ENCODE peak calls at places on chromosomes 7 and 10, in eight cellular contexts. B, G, D, U, J, Y, R and L are unnamed samples.

GRCh38 chr7:88306590-88307048 is at the start of gene STEAP4:
- DNase-seq in B (peak), G (peak), D (no peak), U (no peak), J (peak), Y (peak), R (peak), L (peak)

GRCh38 chr7:52472006-52472405 is 563.4 kb upstream of the POM121L12 start:
- DNase-seq in B (no peak), G (no peak), D (no peak), U (no peak), J (no peak), Y (no peak), R (no peak), L (no peak)

GRCh38 chr7:114182837-114183236 is 231.8 kb upstream of the FOXP2 start:
- DNase-seq in B (peak), G (peak), D (no peak), U (no peak), J (peak), Y (no peak), R (no peak), L (no peak)

GRCh38 chr7:29406366-29406765 is 157.3 kb upstream of the PRR15 start:
- DNase-seq in B (no peak), G (no peak), D (no peak), U (no peak), J (no peak), Y (no peak), R (no peak), L (no peak)

GRCh38 chr10:110226926-110227641 is 19.7 kb downstream of the MXI1 start:
- DNase-seq in B (peak), G (peak), D (no peak), U (peak), J (peak), Y (peak), R (peak), L (no peak)

GRCh38 chr10:48453451-48454301 is 147.2 kb downstream of the MAPK8 start:
- DNase-seq in B (no peak), G (no peak), D (no peak), U (no peak), J (no peak), Y (no peak), R (no peak), L (no peak)

GRCh38 chr10:64586930-64587503 is 1065.8 kb downstream of the REEP3 start:
- DNase-seq in B (peak), G (no peak), D (no peak), U (no peak), J (no peak), Y (no peak), R (no peak), L (peak)

GRCh38 chr10:12727832-12728215 is 273.7 kb downstream of the CCDC3 start:
- DNase-seq in B (no peak), G (peak), D (no peak), U (no peak), J (no peak), Y (no peak), R (no peak), L (peak)

GRCh38 chr7:157476654-157477549 is 140.1 kb downstream of the DNAJB6 start:
- DNase-seq in B (no peak), G (no peak), D (no peak), U (no peak), J (no peak), Y (no peak), R (peak), L (no peak)

GRCh38 chr7:156942708-156943090 is 6.8 kb upstream of the NOM1 start:
- DNase-seq in B (no peak), G (no peak), D (no peak), U (no peak), J (no peak), Y (no peak), R (no peak), L (no peak)

GRCh38 chr10:97270523-97271154 is 21.8 kb downstream of the ARHGAP19 start:
- DNase-seq in B (peak), G (peak), D (no peak), U (no peak), J (peak), Y (no peak), R (no peak), L (peak)

GRCh38 chr7:69603937-69604494 is 5.7 kb downstream of the AUTS2 start:
- DNase-seq in B (no peak), G (no peak), D (no peak), U (no peak), J (no peak), Y (no peak), R (no peak), L (no peak)

GRCh38 chr10:51389415-51390342 is 309.7 kb downstream of the CSTF2T start:
- DNase-seq in B (peak), G (peak), D (no peak), U (no peak), J (peak), Y (peak), R (no peak), L (peak)

GRCh38 chr10:44300666-44301649 is 83.9 kb downstream of the CXCL12 start:
- DNase-seq in B (peak), G (peak), D (no peak), U (no peak), J (no peak), Y (no peak), R (no peak), L (peak)

GRCh38 chr10:47317251-47317650 is 5.0 kb upstream of the GDF2 start:
- DNase-seq in B (no peak), G (no peak), D (no peak), U (no peak), J (no peak), Y (no peak), R (no peak), L (no peak)

GRCh38 chr7:23594879-23595604 is 2.1 kb upstream of the CCDC126 start:
- DNase-seq in B (no peak), G (no peak), D (peak), U (no peak), J (no peak), Y (peak), R (no peak), L (peak)

GRCh38 chr7:101884671-101885596 is 67.5 kb downstream of the CUX1 start:
- DNase-seq in B (no peak), G (no peak), D (no peak), U (no peak), J (no peak), Y (peak), R (no peak), L (no peak)

GRCh38 chr7:1418505-1419309 is 40.6 kb downstream of the MICALL2 start:
- DNase-seq in B (no peak), G (peak), D (no peak), U (no peak), J (peak), Y (no peak), R (no peak), L (peak)

GRCh38 chr7:105652359-105652993 is 71.2 kb upstream of the EFCAB10 start:
- DNase-seq in B (peak), G (peak), D (peak), U (peak), J (peak), Y (peak), R (peak), L (peak)

GRCh38 chr10:85927952-85928677 is 438.5 kb downstream of the GRID1 start:
- DNase-seq in B (no peak), G (no peak), D (no peak), U (no peak), J (no peak), Y (no peak), R (no peak), L (no peak)

GRCh38 chr7:44235582-44236332 is 35.0 kb downstream of the YKT6 start:
- DNase-seq in B (no peak), G (no peak), D (no peak), U (no peak), J (no peak), Y (no peak), R (no peak), L (no peak)

GRCh38 chr10:90920986-90921643 is at the start of gene ANKRD1:
- DNase-seq in B (peak), G (peak), D (no peak), U (no peak), J (peak), Y (no peak), R (peak), L (peak)

GRCh38 chr7:44045226-44046014 is 918 bp downstream of the DBNL start:
- DNase-seq in B (peak), G (no peak), D (no peak), U (no peak), J (no peak), Y (no peak), R (no peak), L (no peak)

GRCh38 chr7:73560035-73560835 is 2.7 kb upstream of the BCL7B start:
- DNase-seq in B (peak), G (peak), D (no peak), U (no peak), J (no peak), Y (no peak), R (no peak), L (peak)

GRCh38 chr7:26700893-26701292 is 163.5 kb downstream of the SKAP2 start:
- DNase-seq in B (no peak), G (no peak), D (no peak), U (no peak), J (no peak), Y (no peak), R (no peak), L (no peak)

GRCh38 chr10:48932831-48933670 is 6.6 kb downstream of the LRRC18 start:
- DNase-seq in B (no peak), G (no peak), D (no peak), U (no peak), J (no peak), Y (no peak), R (peak), L (no peak)

GRCh38 chr7:22601028-22601795 is 101.2 kb upstream of the STEAP1B start:
- DNase-seq in B (peak), G (no peak), D (no peak), U (no peak), J (no peak), Y (no peak), R (no peak), L (peak)

GRCh38 chr10:88042162-88043100 is 179.0 kb downstream of the PTEN start:
- DNase-seq in B (peak), G (peak), D (no peak), U (no peak), J (peak), Y (no peak), R (peak), L (peak)

GRCh38 chr7:117600912-117601311 is 121.1 kb downstream of the CFTR start:
- DNase-seq in B (no peak), G (no peak), D (no peak), U (no peak), J (no peak), Y (no peak), R (no peak), L (peak)

GRCh38 chr7:7834761-7835160 is 116.4 kb upstream of the RPA3 start:
- DNase-seq in B (no peak), G (no peak), D (no peak), U (no peak), J (peak), Y (no peak), R (no peak), L (no peak)

GRCh38 chr10:125977206-125977605 is 80.8 kb downstream of the FANK1 start:
- DNase-seq in B (no peak), G (no peak), D (no peak), U (no peak), J (peak), Y (no peak), R (no peak), L (no peak)

GRCh38 chr7:80453699-80454340 is 58.0 kb downstream of the GNAT3 start:
- DNase-seq in B (peak), G (no peak), D (no peak), U (no peak), J (peak), Y (no peak), R (no peak), L (peak)

GRCh38 chr7:27155816-27156507 is 513 bp downstream of the HOXA7 start:
- DNase-seq in B (no peak), G (no peak), D (no peak), U (no peak), J (peak), Y (no peak), R (peak), L (no peak)